ENCODE peak calls at places on chromosome 9, in four cellular contexts. J is K562, S is GM12878, F is HL-60. A is an unnamed sample.

GRCh38 chr9:89606567-89607311 is 1.9 kb downstream of the GADD45G start:
- DNase-seq in J (peak), S (no peak), F (no peak), A (no peak)

GRCh38 chr9:21081451-21081850 is 3.7 kb upstream of the IFNB1 start:
- DNase-seq in J (no peak), S (no peak), F (no peak), A (no peak)

GRCh38 chr9:4934976-4935672 is 49.9 kb upstream of the JAK2 start:
- DNase-seq in J (no peak), S (no peak), F (no peak), A (no peak)

GRCh38 chr9:123069010-123069481 is 35.6 kb downstream of the GPR21 start:
- DNase-seq in J (no peak), S (no peak), F (no peak), A (no peak)

GRCh38 chr9:70093944-70094343 is 50.3 kb downstream of the MAMDC2 start:
- DNase-seq in J (no peak), S (no peak), F (no peak), A (no peak)

GRCh38 chr9:6630502-6631206 is 14.9 kb downstream of the GLDC start:
- DNase-seq in J (no peak), S (peak), F (no peak), A (no peak)

GRCh38 chr9:106717686-106718085 is 145.3 kb upstream of the ZNF462 start:
- DNase-seq in J (no peak), S (no peak), F (no peak), A (no peak)

GRCh38 chr9:89491688-89492087 is 6.2 kb downstream of the SEMA4D start:
- DNase-seq in J (no peak), S (no peak), F (no peak), A (no peak)

GRCh38 chr9:97527626-97528528 is 26.4 kb downstream of the TMOD1 start:
- DNase-seq in J (no peak), S (peak), F (no peak), A (no peak)

GRCh38 chr9:83023151-83023550 is 39.8 kb downstream of the RASEF start:
- DNase-seq in J (no peak), S (no peak), F (no peak), A (no peak)

GRCh38 chr9:8842402-8843193 is 1043.0 kb upstream of the DMAC1 start:
- DNase-seq in J (no peak), S (no peak), F (no peak), A (no peak)

GRCh38 chr9:13351768-13352386 is 72.4 kb upstream of the MPDZ start:
- DNase-seq in J (peak), S (no peak), F (no peak), A (no peak)

GRCh38 chr9:28056006-28056405 is 482.7 kb upstream of the C9orf72 start:
- DNase-seq in J (no peak), S (no peak), F (no peak), A (no peak)
- TF ChIP-seq SPI1 in J (no peak), S (no peak), F (no peak), A (no peak)

GRCh38 chr9:87065981-87066380 is 118.7 kb upstream of the GAS1 start:
- DNase-seq in J (no peak), S (no peak), F (no peak), A (no peak)
- TF ChIP-seq SPI1 in J (no peak), S (no peak), F (no peak), A (no peak)

DNA sequence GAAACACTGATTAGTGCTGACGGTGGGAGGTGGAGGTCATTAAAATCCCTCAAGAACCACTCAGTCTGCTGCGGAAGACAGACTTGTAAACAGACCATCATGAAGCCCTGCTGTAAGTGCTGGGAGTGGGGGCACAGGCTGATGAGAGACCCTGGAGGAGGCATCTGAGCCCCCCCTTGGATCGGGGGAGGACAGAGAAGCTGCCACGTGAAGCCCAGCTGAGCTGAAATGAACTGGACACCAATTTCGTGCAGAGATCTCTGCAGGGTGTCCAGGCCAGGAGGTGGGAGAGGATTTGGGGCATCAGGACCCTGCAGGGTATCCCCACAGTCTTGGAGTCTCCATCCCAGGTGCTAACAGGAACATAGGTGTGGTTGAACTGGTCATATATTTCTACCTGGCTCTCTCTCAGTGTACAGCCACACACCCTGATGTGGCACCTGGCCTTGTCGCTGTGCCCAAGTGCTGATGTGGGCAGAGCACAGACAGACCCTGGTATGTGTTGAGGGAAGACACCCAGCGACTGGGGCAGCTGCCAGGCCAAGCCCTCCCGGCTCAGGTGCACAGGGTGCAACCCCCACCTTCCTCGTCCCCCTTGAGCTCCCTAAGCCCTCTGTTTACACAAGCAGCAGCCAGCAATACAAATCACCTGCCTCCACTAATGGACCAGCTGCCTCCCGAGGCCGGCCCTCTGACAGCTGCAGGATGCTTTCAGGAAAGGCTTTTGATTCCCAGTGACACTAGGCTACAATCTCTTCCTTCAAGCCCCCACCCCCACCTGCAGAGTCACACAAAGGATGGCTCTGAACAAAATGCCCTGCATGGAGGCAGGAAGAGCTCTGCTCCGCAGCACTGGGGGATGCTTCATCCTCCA is 141.2 kb downstream of the BARX1 start:
- DNase-seq in J (no peak), S (no peak), F (no peak), A (no peak)
- TF ChIP-seq SPI1 in J (no peak), S (no peak), F (no peak), A (no peak)

GRCh38 chr9:22457448-22457847 is 10.8 kb downstream of the DMRTA1 start:
- DNase-seq in J (no peak), S (no peak), F (no peak), A (no peak)

GRCh38 chr9:22454021-22454420 is 7.4 kb downstream of the DMRTA1 start:
- DNase-seq in J (no peak), S (no peak), F (no peak), A (no peak)

GRCh38 chr9:22455181-22455580 is 8.6 kb downstream of the DMRTA1 start:
- DNase-seq in J (no peak), S (no peak), F (no peak), A (no peak)

GRCh38 chr9:22447607-22448305 is 1.1 kb downstream of the DMRTA1 start:
- DNase-seq in J (no peak), S (no peak), F (no peak), A (no peak)

DNA sequence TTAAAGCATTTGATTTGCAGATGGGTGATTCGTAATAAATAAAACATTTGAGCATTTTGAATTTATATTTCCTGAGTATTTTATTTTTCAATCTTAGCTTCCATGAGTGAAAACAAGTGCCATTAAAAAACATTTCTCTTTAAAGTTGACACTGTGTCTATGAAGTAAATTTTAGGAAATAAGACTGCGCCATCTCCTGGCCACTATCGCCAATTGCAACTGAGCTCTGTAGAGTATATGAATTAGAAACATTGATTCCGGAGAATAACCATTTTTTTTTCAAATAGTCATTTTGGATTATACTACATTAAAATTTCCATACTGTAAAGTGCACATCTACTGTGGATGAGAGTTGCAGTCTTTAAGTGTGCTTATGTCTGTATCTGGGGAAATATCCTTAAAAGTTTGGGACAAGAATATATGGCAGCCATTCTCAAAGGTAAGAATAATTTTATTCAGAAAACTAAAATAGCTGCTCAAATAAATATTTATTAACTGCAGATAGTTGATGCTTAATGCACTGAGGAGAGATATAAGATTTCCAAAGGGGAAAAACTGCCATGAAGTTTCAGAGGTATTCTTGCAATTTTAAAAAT is 5.9 kb downstream of the DMRTA1 start:
- DNase-seq in J (no peak), S (no peak), F (no peak), A (no peak)
- TF ChIP-seq SPI1 in J (no peak), S (no peak), F (no peak), A (no peak)

GRCh38 chr9:26296910-26297309 is 595.7 kb downstream of the CAAP1 start:
- DNase-seq in J (no peak), S (no peak), F (no peak), A (no peak)

DNA sequence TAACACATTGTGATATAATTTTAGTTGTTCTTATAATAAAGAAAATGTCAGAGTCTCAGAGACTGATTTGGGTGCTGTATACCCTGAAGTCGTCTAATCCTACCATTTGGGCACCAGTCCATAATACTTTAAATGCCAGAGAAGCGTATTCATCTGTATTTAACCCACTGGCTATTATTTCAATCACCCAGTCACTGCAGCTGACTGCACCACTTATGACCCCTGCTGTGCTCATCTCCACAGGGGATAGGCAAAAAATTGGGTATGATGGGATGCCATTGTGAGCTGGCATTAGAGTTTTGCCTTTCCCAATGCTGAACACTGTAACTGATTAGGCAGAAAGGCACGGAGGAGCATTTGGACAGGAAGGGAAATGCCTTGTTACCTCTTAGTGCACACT is 599.7 kb downstream of the CAAP1 start:
- DNase-seq in J (no peak), S (no peak), F (no peak), A (no peak)
- TF ChIP-seq SPI1 in J (no peak), S (no peak), F (no peak), A (no peak)

GRCh38 chr9:86944974-86945867 is 2.1 kb downstream of the GAS1 start:
- DNase-seq in J (no peak), S (no peak), F (no peak), A (no peak)
- TF ChIP-seq SPI1 in J (no peak), S (no peak), F (no peak), A (no peak)

A was measured in GM12891.